ENCODE peak calls at places on chromosomes 4 and X, in nine cellular contexts. One of them, this sample, is unnamed.

GRCh38 chr4:14375816-14376215 is 626.5 kb upstream of the CPEB2 start:
- DNase-seq in omental fat pad: no peak
- DNase-seq in tibial nerve: no peak
- DNase-seq in mucosa of descending colon: no peak
- DNase-seq in HFFc6: peak
- DNase-seq in RWPE1: no peak
- DNase-seq in heart left ventricle: no peak
- DNase-seq in progenitor cell of endocrine pancreas: no peak
- DNase-seq in hepatocyte: no peak
- DNase-seq in this sample: no peak

GRCh38 chr4:7647932-7648812 is 213.4 kb upstream of the PSAPL1 start:
- DNase-seq in mucosa of descending colon: peak
- DNase-seq in HFFc6: peak
- DNase-seq in omental fat pad: no peak
- DNase-seq in progenitor cell of endocrine pancreas: no peak
- DNase-seq in hepatocyte: peak
- DNase-seq in RWPE1: no peak
- DNase-seq in heart left ventricle: peak
- DNase-seq in tibial nerve: no peak
- DNase-seq in this sample: no peak

GRCh38 chrX:118346258-118347094 is 570 bp downstream of the WDR44 start:
- DNase-seq in HFFc6: peak
- DNase-seq in RWPE1: peak
- DNase-seq in tibial nerve: no peak
- DNase-seq in heart left ventricle: peak
- DNase-seq in hepatocyte: peak
- DNase-seq in omental fat pad: no peak
- DNase-seq in progenitor cell of endocrine pancreas: peak
- DNase-seq in mucosa of descending colon: peak
- DNase-seq in this sample: no peak

GRCh38 chrX:71998836-71999509 is 88.3 kb downstream of the NHSL2 start:
- DNase-seq in heart left ventricle: no peak
- DNase-seq in tibial nerve: peak
- DNase-seq in hepatocyte: no peak
- DNase-seq in HFFc6: peak
- DNase-seq in progenitor cell of endocrine pancreas: no peak
- DNase-seq in RWPE1: peak
- DNase-seq in omental fat pad: no peak
- DNase-seq in mucosa of descending colon: no peak
- DNase-seq in this sample: peak

GRCh38 chrX:123860506-123860840 is 620 bp downstream of the XIAP start:
- DNase-seq in heart left ventricle: no peak
- DNase-seq in RWPE1: no peak
- DNase-seq in mucosa of descending colon: no peak
- DNase-seq in progenitor cell of endocrine pancreas: no peak
- DNase-seq in hepatocyte: no peak
- DNase-seq in HFFc6: peak
- DNase-seq in tibial nerve: peak
- DNase-seq in omental fat pad: no peak
- DNase-seq in this sample: peak

GRCh38 chr4:168139336-168139735 is 47.0 kb downstream of the ANXA10 start:
- DNase-seq in omental fat pad: no peak
- DNase-seq in mucosa of descending colon: no peak
- DNase-seq in RWPE1: peak
- DNase-seq in hepatocyte: no peak
- DNase-seq in HFFc6: peak
- DNase-seq in heart left ventricle: no peak
- DNase-seq in tibial nerve: no peak
- DNase-seq in progenitor cell of endocrine pancreas: no peak
- DNase-seq in this sample: no peak

GRCh38 chr4:36064147-36064546 is 180.2 kb downstream of the ARAP2 start:
- DNase-seq in hepatocyte: no peak
- DNase-seq in progenitor cell of endocrine pancreas: no peak
- DNase-seq in RWPE1: peak
- DNase-seq in heart left ventricle: no peak
- DNase-seq in HFFc6: no peak
- DNase-seq in omental fat pad: no peak
- DNase-seq in tibial nerve: no peak
- DNase-seq in mucosa of descending colon: no peak
- DNase-seq in this sample: no peak

GRCh38 chr4:176238157-176238608 is 30.8 kb downstream of the ASB5 start:
- DNase-seq in omental fat pad: no peak
- DNase-seq in RWPE1: no peak
- DNase-seq in mucosa of descending colon: no peak
- DNase-seq in HFFc6: peak
- DNase-seq in progenitor cell of endocrine pancreas: no peak
- DNase-seq in tibial nerve: no peak
- DNase-seq in heart left ventricle: no peak
- DNase-seq in hepatocyte: peak
- DNase-seq in this sample: no peak

GRCh38 chr4:25913056-25913850 is 767 bp upstream of the SMIM20 start:
- DNase-seq in RWPE1: no peak
- DNase-seq in HFFc6: no peak
- DNase-seq in tibial nerve: peak
- DNase-seq in heart left ventricle: peak
- DNase-seq in mucosa of descending colon: peak
- DNase-seq in progenitor cell of endocrine pancreas: no peak
- DNase-seq in hepatocyte: no peak
- DNase-seq in omental fat pad: no peak
- DNase-seq in this sample: peak

GRCh38 chr4:188660796-188661195 is 521.6 kb downstream of the TRIML1 start:
- DNase-seq in hepatocyte: no peak
- DNase-seq in progenitor cell of endocrine pancreas: no peak
- DNase-seq in RWPE1: no peak
- DNase-seq in heart left ventricle: no peak
- DNase-seq in mucosa of descending colon: no peak
- DNase-seq in tibial nerve: no peak
- DNase-seq in omental fat pad: no peak
- DNase-seq in HFFc6: no peak
- DNase-seq in this sample: no peak

GRCh38 chr4:1019726-1020470 is 8.5 kb downstream of the FGFRL1 start:
- DNase-seq in tibial nerve: no peak
- DNase-seq in HFFc6: no peak
- DNase-seq in progenitor cell of endocrine pancreas: no peak
- DNase-seq in omental fat pad: no peak
- DNase-seq in hepatocyte: no peak
- DNase-seq in mucosa of descending colon: no peak
- DNase-seq in RWPE1: no peak
- DNase-seq in heart left ventricle: no peak
- DNase-seq in this sample: no peak

GRCh38 chr4:76690091-76690905 is 207.6 kb downstream of the SOWAHB start:
- DNase-seq in progenitor cell of endocrine pancreas: no peak
- DNase-seq in heart left ventricle: no peak
- DNase-seq in tibial nerve: no peak
- DNase-seq in RWPE1: peak
- DNase-seq in mucosa of descending colon: no peak
- DNase-seq in HFFc6: peak
- DNase-seq in hepatocyte: peak
- DNase-seq in omental fat pad: no peak
- DNase-seq in this sample: no peak

GRCh38 chrX:25204182-25204581 is 188.4 kb upstream of the ARX start:
- DNase-seq in mucosa of descending colon: no peak
- DNase-seq in HFFc6: no peak
- DNase-seq in hepatocyte: no peak
- DNase-seq in omental fat pad: no peak
- DNase-seq in progenitor cell of endocrine pancreas: no peak
- DNase-seq in RWPE1: no peak
- DNase-seq in heart left ventricle: no peak
- DNase-seq in tibial nerve: no peak
- DNase-seq in this sample: no peak

GRCh38 chr4:173357939-173358338 is 12.8 kb upstream of the SAP30 start:
- DNase-seq in heart left ventricle: no peak
- DNase-seq in hepatocyte: no peak
- DNase-seq in tibial nerve: no peak
- DNase-seq in RWPE1: no peak
- DNase-seq in progenitor cell of endocrine pancreas: no peak
- DNase-seq in omental fat pad: no peak
- DNase-seq in HFFc6: no peak
- DNase-seq in mucosa of descending colon: no peak
- DNase-seq in this sample: no peak

GRCh38 chr4:93066746-93067145 is 761.8 kb upstream of the ATOH1 start:
- DNase-seq in hepatocyte: no peak
- DNase-seq in mucosa of descending colon: no peak
- DNase-seq in heart left ventricle: no peak
- DNase-seq in HFFc6: no peak
- DNase-seq in RWPE1: peak
- DNase-seq in tibial nerve: no peak
- DNase-seq in omental fat pad: no peak
- DNase-seq in progenitor cell of endocrine pancreas: no peak
- DNase-seq in this sample: no peak

DNA sequence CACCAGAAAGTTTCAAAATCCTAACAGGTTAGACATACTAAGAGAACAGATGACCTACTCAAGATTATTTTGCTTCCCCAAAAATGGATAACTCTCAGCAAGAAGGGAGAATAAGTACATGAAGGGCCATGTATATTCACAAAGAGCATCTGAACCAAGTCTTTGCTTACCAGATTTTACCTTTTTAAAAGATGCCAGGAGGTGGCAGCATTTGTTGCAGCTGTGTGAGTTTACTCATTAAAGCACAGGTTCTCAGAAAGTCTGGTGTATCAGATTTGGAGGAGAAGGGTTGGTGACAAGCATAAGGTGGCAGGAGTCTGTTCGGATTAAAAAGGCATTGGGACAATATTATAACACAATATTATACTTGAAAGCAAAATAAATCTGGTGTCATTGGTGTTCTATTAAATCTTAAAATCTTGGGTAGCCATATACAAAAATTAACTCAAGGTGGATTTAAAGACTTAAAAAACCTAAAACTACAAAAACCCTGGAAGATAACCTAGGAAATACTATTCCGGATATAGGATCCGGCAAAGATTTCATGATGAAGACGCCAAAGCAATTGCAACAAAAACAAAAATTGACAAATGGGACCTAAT is 51.3 kb upstream of the NFKB1 start:
- DNase-seq in heart left ventricle: no peak
- DNase-seq in RWPE1: peak
- DNase-seq in tibial nerve: peak
- DNase-seq in omental fat pad: no peak
- DNase-seq in mucosa of descending colon: no peak
- DNase-seq in progenitor cell of endocrine pancreas: peak
- DNase-seq in hepatocyte: peak
- DNase-seq in HFFc6: peak
- DNase-seq in this sample: peak
- TF ChIP-seq CTCF in heart left ventricle: peak
- TF ChIP-seq CTCF in RWPE1: peak
- TF ChIP-seq CTCF in tibial nerve: peak
- TF ChIP-seq CTCF in omental fat pad: no peak
- TF ChIP-seq CTCF in mucosa of descending colon: peak
- TF ChIP-seq CTCF in progenitor cell of endocrine pancreas: peak
- TF ChIP-seq CTCF in hepatocyte: peak
- TF ChIP-seq CTCF in HFFc6: peak
- TF ChIP-seq CTCF in this sample: peak

GRCh38 chrX:22272613-22273012 is at the start of gene CBLL2:
- DNase-seq in progenitor cell of endocrine pancreas: no peak
- DNase-seq in omental fat pad: no peak
- DNase-seq in hepatocyte: no peak
- DNase-seq in heart left ventricle: no peak
- DNase-seq in mucosa of descending colon: no peak
- DNase-seq in RWPE1: no peak
- DNase-seq in HFFc6: no peak
- DNase-seq in tibial nerve: no peak
- DNase-seq in this sample: no peak

GRCh38 chrX:22276781-22277180 is 4.1 kb downstream of the CBLL2 start:
- DNase-seq in HFFc6: peak
- DNase-seq in progenitor cell of endocrine pancreas: no peak
- DNase-seq in heart left ventricle: no peak
- DNase-seq in omental fat pad: no peak
- DNase-seq in hepatocyte: no peak
- DNase-seq in mucosa of descending colon: no peak
- DNase-seq in tibial nerve: no peak
- DNase-seq in RWPE1: no peak
- DNase-seq in this sample: no peak

GRCh38 chrX:22273714-22274317 is 1.1 kb downstream of the CBLL2 start:
- DNase-seq in hepatocyte: no peak
- DNase-seq in tibial nerve: no peak
- DNase-seq in mucosa of descending colon: no peak
- DNase-seq in heart left ventricle: no peak
- DNase-seq in progenitor cell of endocrine pancreas: no peak
- DNase-seq in RWPE1: no peak
- DNase-seq in omental fat pad: no peak
- DNase-seq in HFFc6: no peak
- DNase-seq in this sample: no peak

DNA sequence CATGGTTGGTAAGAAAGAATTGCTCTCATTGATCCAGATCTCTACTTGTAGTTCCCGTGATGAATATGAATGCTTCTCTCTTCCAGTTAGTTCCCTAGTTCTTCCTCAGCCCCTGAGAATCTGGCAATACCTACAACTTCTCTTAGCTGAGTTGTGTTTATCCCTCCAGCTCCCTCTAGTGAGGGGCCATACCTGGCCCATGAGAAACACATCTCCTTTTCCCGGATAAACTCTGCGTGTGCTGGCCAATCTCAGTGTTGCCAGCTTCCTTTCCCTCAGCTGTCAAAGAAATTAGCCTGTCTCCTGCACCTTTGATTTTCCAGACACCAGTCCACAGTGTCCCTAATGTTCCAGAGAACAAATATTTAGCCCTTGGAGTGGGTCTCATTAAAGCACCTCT is 5.7 kb downstream of the CBLL2 start:
- DNase-seq in omental fat pad: no peak
- DNase-seq in tibial nerve: no peak
- DNase-seq in heart left ventricle: no peak
- DNase-seq in HFFc6: no peak
- DNase-seq in RWPE1: no peak
- DNase-seq in hepatocyte: no peak
- DNase-seq in progenitor cell of endocrine pancreas: no peak
- DNase-seq in mucosa of descending colon: no peak
- DNase-seq in this sample: no peak
- TF ChIP-seq CTCF in omental fat pad: no peak
- TF ChIP-seq CTCF in tibial nerve: no peak
- TF ChIP-seq CTCF in heart left ventricle: no peak
- TF ChIP-seq CTCF in HFFc6: no peak
- TF ChIP-seq CTCF in RWPE1: no peak
- TF ChIP-seq CTCF in hepatocyte: no peak
- TF ChIP-seq CTCF in progenitor cell of endocrine pancreas: peak
- TF ChIP-seq CTCF in mucosa of descending colon: no peak
- TF ChIP-seq CTCF in this sample: no peak

GRCh38 chr4:117560329-117560728 is 474.0 kb upstream of the NDST3 start:
- DNase-seq in heart left ventricle: no peak
- DNase-seq in RWPE1: peak
- DNase-seq in hepatocyte: no peak
- DNase-seq in progenitor cell of endocrine pancreas: no peak
- DNase-seq in HFFc6: no peak
- DNase-seq in mucosa of descending colon: no peak
- DNase-seq in tibial nerve: no peak
- DNase-seq in omental fat pad: no peak
- DNase-seq in this sample: no peak
- TF ChIP-seq CTCF in heart left ventricle: peak
- TF ChIP-seq CTCF in RWPE1: no peak
- TF ChIP-seq CTCF in hepatocyte: peak
- TF ChIP-seq CTCF in progenitor cell of endocrine pancreas: no peak
- TF ChIP-seq CTCF in HFFc6: no peak
- TF ChIP-seq CTCF in mucosa of descending colon: no peak
- TF ChIP-seq CTCF in tibial nerve: no peak
- TF ChIP-seq CTCF in omental fat pad: no peak
- TF ChIP-seq CTCF in this sample: no peak

DNA sequence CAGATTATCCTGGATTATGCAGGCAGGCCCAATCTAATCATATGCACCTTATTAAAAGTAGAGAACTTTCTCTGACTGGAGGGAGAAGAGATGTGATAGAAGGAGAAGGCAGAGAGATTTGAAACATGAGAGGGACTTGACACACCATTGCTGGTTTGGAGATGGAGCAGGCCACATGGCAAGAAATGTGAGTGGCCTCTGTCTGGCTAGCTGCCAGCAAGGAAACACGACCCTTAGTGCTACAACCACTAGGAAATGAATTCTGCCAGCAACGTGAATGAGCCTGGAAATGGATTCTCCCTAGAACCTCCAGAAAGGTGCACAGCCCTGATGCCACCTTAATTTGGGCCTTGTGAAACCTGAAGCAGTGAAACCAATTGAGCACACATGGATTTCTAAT is 79.5 kb upstream of the MBNL3 start:
- DNase-seq in RWPE1: no peak
- DNase-seq in tibial nerve: no peak
- DNase-seq in HFFc6: no peak
- DNase-seq in omental fat pad: no peak
- DNase-seq in mucosa of descending colon: no peak
- DNase-seq in progenitor cell of endocrine pancreas: no peak
- DNase-seq in heart left ventricle: no peak
- DNase-seq in hepatocyte: no peak
- DNase-seq in this sample: no peak
- TF ChIP-seq CTCF in RWPE1: no peak
- TF ChIP-seq CTCF in tibial nerve: no peak
- TF ChIP-seq CTCF in HFFc6: no peak
- TF ChIP-seq CTCF in omental fat pad: no peak
- TF ChIP-seq CTCF in mucosa of descending colon: no peak
- TF ChIP-seq CTCF in progenitor cell of endocrine pancreas: no peak
- TF ChIP-seq CTCF in heart left ventricle: no peak
- TF ChIP-seq CTCF in hepatocyte: no peak
- TF ChIP-seq CTCF in this sample: no peak